ENCODE peak calls at places on chromosomes 5 and 9, in eight cellular contexts. One of them, this sample, is unnamed.

GRCh38 chr9:14315754-14316573 is 2.0 kb upstream of the NFIB start:
- DNase-seq in uterus: peak
- DNase-seq in transverse colon: peak
- DNase-seq in HepG2: no peak
- DNase-seq in IMR-90: no peak
- DNase-seq in cardiac fibroblast: peak
- DNase-seq in tibial nerve: no peak
- DNase-seq in prostate gland: peak
- DNase-seq in this sample: peak

GRCh38 chr9:23232831-23233230 is 593.2 kb downstream of the ELAVL2 start:
- DNase-seq in uterus: no peak
- DNase-seq in transverse colon: no peak
- DNase-seq in HepG2: no peak
- DNase-seq in IMR-90: no peak
- DNase-seq in cardiac fibroblast: no peak
- DNase-seq in tibial nerve: no peak
- DNase-seq in prostate gland: no peak
- DNase-seq in this sample: no peak

GRCh38 chr5:116573617-116574431 is 799 bp downstream of the SEMA6A start:
- DNase-seq in uterus: no peak
- DNase-seq in transverse colon: peak
- DNase-seq in HepG2: no peak
- DNase-seq in IMR-90: no peak
- DNase-seq in cardiac fibroblast: peak
- DNase-seq in tibial nerve: no peak
- DNase-seq in prostate gland: peak
- DNase-seq in this sample: no peak

GRCh38 chr9:79551586-79551985 is 20.2 kb upstream of the TLE4 start:
- DNase-seq in uterus: no peak
- DNase-seq in transverse colon: no peak
- DNase-seq in HepG2: no peak
- DNase-seq in IMR-90: no peak
- DNase-seq in cardiac fibroblast: no peak
- DNase-seq in tibial nerve: no peak
- DNase-seq in prostate gland: no peak
- DNase-seq in this sample: no peak

GRCh38 chr9:80605129-80605528 is 1033.4 kb downstream of the TLE4 start:
- DNase-seq in uterus: no peak
- DNase-seq in transverse colon: no peak
- DNase-seq in HepG2: peak
- DNase-seq in IMR-90: peak
- DNase-seq in cardiac fibroblast: peak
- DNase-seq in tibial nerve: no peak
- DNase-seq in prostate gland: no peak
- DNase-seq in this sample: peak

GRCh38 chr5:76074487-76074886 is 8.7 kb upstream of the SV2C start:
- DNase-seq in uterus: no peak
- DNase-seq in transverse colon: peak
- DNase-seq in HepG2: peak
- DNase-seq in IMR-90: no peak
- DNase-seq in cardiac fibroblast: no peak
- DNase-seq in tibial nerve: no peak
- DNase-seq in prostate gland: peak
- DNase-seq in this sample: no peak

GRCh38 chr9:31259824-31260223 is 1124.6 kb upstream of the ACO1 start:
- DNase-seq in uterus: no peak
- DNase-seq in transverse colon: no peak
- DNase-seq in HepG2: no peak
- DNase-seq in IMR-90: no peak
- DNase-seq in cardiac fibroblast: no peak
- DNase-seq in tibial nerve: no peak
- DNase-seq in prostate gland: no peak
- DNase-seq in this sample: no peak

GRCh38 chr9:127991017-127991756 is 10.4 kb upstream of the EEIG1 start:
- DNase-seq in uterus: no peak
- DNase-seq in transverse colon: peak
- DNase-seq in HepG2: peak
- DNase-seq in IMR-90: no peak
- DNase-seq in cardiac fibroblast: no peak
- DNase-seq in tibial nerve: no peak
- DNase-seq in prostate gland: no peak
- DNase-seq in this sample: no peak

GRCh38 chr9:79572032-79572890 is 496 bp downstream of the TLE4 start:
- DNase-seq in uterus: peak
- DNase-seq in transverse colon: peak
- DNase-seq in HepG2: no peak
- DNase-seq in IMR-90: peak
- DNase-seq in cardiac fibroblast: peak
- DNase-seq in tibial nerve: no peak
- DNase-seq in prostate gland: peak
- DNase-seq in this sample: peak

GRCh38 chr9:127837346-127837745 is 17.1 kb downstream of the ENG start:
- DNase-seq in uterus: no peak
- DNase-seq in transverse colon: no peak
- DNase-seq in HepG2: no peak
- DNase-seq in IMR-90: no peak
- DNase-seq in cardiac fibroblast: peak
- DNase-seq in tibial nerve: no peak
- DNase-seq in prostate gland: no peak
- DNase-seq in this sample: peak

GRCh38 chr9:135447126-135447525 is 32.5 kb upstream of the PPP1R26 start:
- DNase-seq in uterus: no peak
- DNase-seq in transverse colon: no peak
- DNase-seq in HepG2: no peak
- DNase-seq in IMR-90: no peak
- DNase-seq in cardiac fibroblast: no peak
- DNase-seq in tibial nerve: no peak
- DNase-seq in prostate gland: no peak
- DNase-seq in this sample: no peak

GRCh38 chr5:176985516-176985915 is 21.1 kb downstream of the UIMC1 start:
- DNase-seq in uterus: no peak
- DNase-seq in transverse colon: no peak
- DNase-seq in HepG2: no peak
- DNase-seq in IMR-90: no peak
- DNase-seq in cardiac fibroblast: no peak
- DNase-seq in tibial nerve: no peak
- DNase-seq in prostate gland: no peak
- DNase-seq in this sample: no peak

GRCh38 chr9:127426756-127427155 is 2.6 kb downstream of the ZNF79 start:
- DNase-seq in uterus: no peak
- DNase-seq in transverse colon: no peak
- DNase-seq in HepG2: no peak
- DNase-seq in IMR-90: no peak
- DNase-seq in cardiac fibroblast: no peak
- DNase-seq in tibial nerve: no peak
- DNase-seq in prostate gland: no peak
- DNase-seq in this sample: no peak

GRCh38 chr9:126615251-126615790 is 1.6 kb downstream of the LMX1B start:
- DNase-seq in uterus: no peak
- DNase-seq in transverse colon: peak
- DNase-seq in HepG2: peak
- DNase-seq in IMR-90: peak
- DNase-seq in cardiac fibroblast: no peak
- DNase-seq in tibial nerve: peak
- DNase-seq in prostate gland: no peak
- DNase-seq in this sample: no peak

GRCh38 chr5:167770461-167770860 is 521.0 kb upstream of the WWC1 start:
- DNase-seq in uterus: no peak
- DNase-seq in transverse colon: no peak
- DNase-seq in HepG2: no peak
- DNase-seq in IMR-90: peak
- DNase-seq in cardiac fibroblast: peak
- DNase-seq in tibial nerve: no peak
- DNase-seq in prostate gland: no peak
- DNase-seq in this sample: peak

GRCh38 chr5:10704949-10705621 is 55.9 kb downstream of the DAP start:
- DNase-seq in uterus: no peak
- DNase-seq in transverse colon: no peak
- DNase-seq in HepG2: no peak
- DNase-seq in IMR-90: peak
- DNase-seq in cardiac fibroblast: peak
- DNase-seq in tibial nerve: no peak
- DNase-seq in prostate gland: no peak
- DNase-seq in this sample: peak

GRCh38 chr5:117379521-117379920 is 804.9 kb upstream of the SEMA6A start:
- DNase-seq in uterus: no peak
- DNase-seq in transverse colon: no peak
- DNase-seq in HepG2: no peak
- DNase-seq in IMR-90: no peak
- DNase-seq in cardiac fibroblast: no peak
- DNase-seq in tibial nerve: no peak
- DNase-seq in prostate gland: no peak
- DNase-seq in this sample: no peak

GRCh38 chr9:76810377-76810957 is 46.2 kb downstream of the PCA3 start:
- DNase-seq in uterus: peak
- DNase-seq in transverse colon: peak
- DNase-seq in HepG2: peak
- DNase-seq in IMR-90: peak
- DNase-seq in cardiac fibroblast: peak
- DNase-seq in tibial nerve: peak
- DNase-seq in prostate gland: peak
- DNase-seq in this sample: peak

DNA sequence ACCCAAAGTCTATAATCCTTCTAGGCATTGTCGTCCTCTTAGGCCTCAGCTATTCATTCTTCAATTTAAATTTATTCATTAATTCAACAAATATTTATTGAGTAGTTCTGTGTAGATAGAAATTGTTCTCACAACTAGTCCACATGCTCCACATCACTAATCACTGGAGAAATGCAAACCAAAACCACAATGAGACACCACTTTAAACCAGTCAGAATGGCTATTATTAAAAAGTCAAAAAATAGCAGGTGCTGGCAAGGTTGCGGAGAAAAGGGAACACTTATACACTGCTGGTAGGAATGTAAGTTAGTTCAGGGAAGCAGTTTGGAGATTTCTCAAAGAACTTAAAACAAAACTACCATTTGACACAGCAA is 51.1 kb upstream of the TNFSF15 start:
- DNase-seq in uterus: no peak
- DNase-seq in transverse colon: no peak
- DNase-seq in HepG2: no peak
- DNase-seq in IMR-90: peak
- DNase-seq in cardiac fibroblast: peak
- DNase-seq in tibial nerve: no peak
- DNase-seq in prostate gland: no peak
- DNase-seq in this sample: peak
- TF ChIP-seq CTCF in uterus: no peak
- TF ChIP-seq CTCF in transverse colon: no peak
- TF ChIP-seq CTCF in HepG2: no peak
- TF ChIP-seq CTCF in IMR-90: no peak
- TF ChIP-seq CTCF in cardiac fibroblast: no peak
- TF ChIP-seq CTCF in tibial nerve: no peak
- TF ChIP-seq CTCF in prostate gland: no peak
- TF ChIP-seq CTCF in this sample: no peak

GRCh38 chr9:133135193-133135745 is 14.2 kb upstream of the RALGDS start:
- DNase-seq in uterus: peak
- DNase-seq in transverse colon: peak
- DNase-seq in HepG2: no peak
- DNase-seq in IMR-90: peak
- DNase-seq in cardiac fibroblast: peak
- DNase-seq in tibial nerve: no peak
- DNase-seq in prostate gland: peak
- DNase-seq in this sample: peak

GRCh38 chr9:133131506-133131905 is 10.5 kb upstream of the RALGDS start:
- DNase-seq in uterus: no peak
- DNase-seq in transverse colon: no peak
- DNase-seq in HepG2: no peak
- DNase-seq in IMR-90: no peak
- DNase-seq in cardiac fibroblast: peak
- DNase-seq in tibial nerve: no peak
- DNase-seq in prostate gland: no peak
- DNase-seq in this sample: peak

GRCh38 chr9:133134419-133135190 is 13.6 kb upstream of the RALGDS start:
- DNase-seq in uterus: no peak
- DNase-seq in transverse colon: peak
- DNase-seq in HepG2: no peak
- DNase-seq in IMR-90: no peak
- DNase-seq in cardiac fibroblast: peak
- DNase-seq in tibial nerve: no peak
- DNase-seq in prostate gland: no peak
- DNase-seq in this sample: no peak

GRCh38 chr9:133132174-133132573 is 11.1 kb upstream of the RALGDS start:
- DNase-seq in uterus: peak
- DNase-seq in transverse colon: no peak
- DNase-seq in HepG2: no peak
- DNase-seq in IMR-90: no peak
- DNase-seq in cardiac fibroblast: no peak
- DNase-seq in tibial nerve: no peak
- DNase-seq in prostate gland: no peak
- DNase-seq in this sample: no peak

GRCh38 chr9:133133680-133134418 is 12.8 kb upstream of the RALGDS start:
- DNase-seq in uterus: peak
- DNase-seq in transverse colon: peak
- DNase-seq in HepG2: peak
- DNase-seq in IMR-90: peak
- DNase-seq in cardiac fibroblast: peak
- DNase-seq in tibial nerve: peak
- DNase-seq in prostate gland: peak
- DNase-seq in this sample: peak
- H3K4me3 ChIP-seq in uterus: no peak
- H3K4me3 ChIP-seq in transverse colon: no peak
- H3K4me3 ChIP-seq in HepG2: peak
- H3K4me3 ChIP-seq in IMR-90: no peak
- H3K4me3 ChIP-seq in cardiac fibroblast: no peak
- H3K4me3 ChIP-seq in tibial nerve: no peak
- H3K4me3 ChIP-seq in prostate gland: no peak
- H3K4me3 ChIP-seq in this sample: no peak

GRCh38 chr9:106557996-106558667 is 304.8 kb upstream of the ZNF462 start:
- DNase-seq in uterus: no peak
- DNase-seq in transverse colon: no peak
- DNase-seq in HepG2: no peak
- DNase-seq in IMR-90: no peak
- DNase-seq in cardiac fibroblast: no peak
- DNase-seq in tibial nerve: no peak
- DNase-seq in prostate gland: no peak
- DNase-seq in this sample: no peak

DNA sequence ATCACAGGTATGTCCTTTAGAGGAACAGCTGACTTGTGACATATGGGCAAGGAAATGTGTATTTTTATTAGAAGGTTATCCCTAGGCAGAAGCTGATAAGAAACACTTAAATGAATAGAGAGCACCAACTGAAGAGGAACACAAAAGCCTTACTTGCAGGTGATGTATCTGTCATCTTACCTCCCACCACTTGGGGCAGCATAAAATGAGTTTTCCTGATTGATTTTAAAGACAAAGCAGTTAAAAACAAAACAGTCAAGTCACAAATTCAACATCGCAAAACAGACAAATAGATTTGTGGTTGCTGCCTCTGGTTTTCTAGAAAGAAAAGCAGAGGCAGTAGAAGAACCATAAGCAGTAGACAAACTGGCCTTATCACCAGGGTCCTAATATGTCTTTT is 302.4 kb upstream of the ZNF462 start:
- DNase-seq in uterus: no peak
- DNase-seq in transverse colon: no peak
- DNase-seq in HepG2: no peak
- DNase-seq in IMR-90: no peak
- DNase-seq in cardiac fibroblast: no peak
- DNase-seq in tibial nerve: no peak
- DNase-seq in prostate gland: no peak
- DNase-seq in this sample: no peak
- TF ChIP-seq CTCF in uterus: no peak
- TF ChIP-seq CTCF in transverse colon: no peak
- TF ChIP-seq CTCF in HepG2: no peak
- TF ChIP-seq CTCF in IMR-90: no peak
- TF ChIP-seq CTCF in cardiac fibroblast: no peak
- TF ChIP-seq CTCF in tibial nerve: no peak
- TF ChIP-seq CTCF in prostate gland: no peak
- TF ChIP-seq CTCF in this sample: no peak

GRCh38 chr9:109097156-109097555 is 22.6 kb downstream of the TMEM245 start:
- DNase-seq in uterus: no peak
- DNase-seq in transverse colon: no peak
- DNase-seq in HepG2: no peak
- DNase-seq in IMR-90: no peak
- DNase-seq in cardiac fibroblast: no peak
- DNase-seq in tibial nerve: no peak
- DNase-seq in prostate gland: no peak
- DNase-seq in this sample: no peak
- H3K4me3 ChIP-seq in uterus: no peak
- H3K4me3 ChIP-seq in transverse colon: no peak
- H3K4me3 ChIP-seq in HepG2: no peak
- H3K4me3 ChIP-seq in IMR-90: no peak
- H3K4me3 ChIP-seq in cardiac fibroblast: no peak
- H3K4me3 ChIP-seq in tibial nerve: no peak
- H3K4me3 ChIP-seq in prostate gland: no peak
- H3K4me3 ChIP-seq in this sample: no peak